ENCODE peak calls at places on chromosome 2, in nine cellular contexts. One of them, this sample, is unnamed.

GRCh38 chr2:42706836-42707235 is 57.1 kb downstream of the OXER1 start:
- DNase-seq in HT1080: no peak
- DNase-seq in heart right ventricle: no peak
- DNase-seq in fibroblast of villous mesenchyme: peak
- DNase-seq in left ventricle myocardium inferior: no peak
- DNase-seq in stimulated activated CD8-positive, alpha-beta memory T cell treated with anti-CD3 and anti-CD28 coated beads, Interleukin-4, amount 100 ng/mL, for 1 hour: no peak
- DNase-seq in NCI-H1417: no peak
- DNase-seq in HuH-7.5: no peak
- DNase-seq in stimulated activated CD4-positive, alpha-beta T cell treated with anti-CD3 and anti-CD28 coated beads, Interleukin-12 subunit alpha, Interleukin-12 subunit beta, amount 100 ng/mL, for 4 hours: no peak
- DNase-seq in this sample: no peak

GRCh38 chr2:102619414-102620319 is at the start of gene SLC9A2:
- DNase-seq in HT1080: no peak
- DNase-seq in heart right ventricle: no peak
- DNase-seq in fibroblast of villous mesenchyme: no peak
- DNase-seq in left ventricle myocardium inferior: peak
- DNase-seq in stimulated activated CD8-positive, alpha-beta memory T cell treated with anti-CD3 and anti-CD28 coated beads, Interleukin-4, amount 100 ng/mL, for 1 hour: no peak
- DNase-seq in NCI-H1417: peak
- DNase-seq in HuH-7.5: peak
- DNase-seq in stimulated activated CD4-positive, alpha-beta T cell treated with anti-CD3 and anti-CD28 coated beads, Interleukin-12 subunit alpha, Interleukin-12 subunit beta, amount 100 ng/mL, for 4 hours: peak
- DNase-seq in this sample: no peak

GRCh38 chr2:103179800-103180199 is 418.0 kb downstream of the TMEM182 start:
- DNase-seq in HT1080: no peak
- DNase-seq in heart right ventricle: no peak
- DNase-seq in fibroblast of villous mesenchyme: no peak
- DNase-seq in left ventricle myocardium inferior: no peak
- DNase-seq in stimulated activated CD8-positive, alpha-beta memory T cell treated with anti-CD3 and anti-CD28 coated beads, Interleukin-4, amount 100 ng/mL, for 1 hour: no peak
- DNase-seq in NCI-H1417: no peak
- DNase-seq in HuH-7.5: no peak
- DNase-seq in stimulated activated CD4-positive, alpha-beta T cell treated with anti-CD3 and anti-CD28 coated beads, Interleukin-12 subunit alpha, Interleukin-12 subunit beta, amount 100 ng/mL, for 4 hours: no peak
- DNase-seq in this sample: no peak

GRCh38 chr2:221762496-221762895 is 190.4 kb upstream of the EPHA4 start:
- DNase-seq in HT1080: no peak
- DNase-seq in heart right ventricle: no peak
- DNase-seq in fibroblast of villous mesenchyme: no peak
- DNase-seq in left ventricle myocardium inferior: no peak
- DNase-seq in stimulated activated CD8-positive, alpha-beta memory T cell treated with anti-CD3 and anti-CD28 coated beads, Interleukin-4, amount 100 ng/mL, for 1 hour: no peak
- DNase-seq in NCI-H1417: no peak
- DNase-seq in HuH-7.5: no peak
- DNase-seq in stimulated activated CD4-positive, alpha-beta T cell treated with anti-CD3 and anti-CD28 coated beads, Interleukin-12 subunit alpha, Interleukin-12 subunit beta, amount 100 ng/mL, for 4 hours: no peak
- DNase-seq in this sample: no peak

GRCh38 chr2:127429291-127429690 is 11.1 kb downstream of the PROC start:
- DNase-seq in HT1080: no peak
- DNase-seq in heart right ventricle: no peak
- DNase-seq in fibroblast of villous mesenchyme: no peak
- DNase-seq in left ventricle myocardium inferior: no peak
- DNase-seq in stimulated activated CD8-positive, alpha-beta memory T cell treated with anti-CD3 and anti-CD28 coated beads, Interleukin-4, amount 100 ng/mL, for 1 hour: no peak
- DNase-seq in NCI-H1417: no peak
- DNase-seq in HuH-7.5: no peak
- DNase-seq in stimulated activated CD4-positive, alpha-beta T cell treated with anti-CD3 and anti-CD28 coated beads, Interleukin-12 subunit alpha, Interleukin-12 subunit beta, amount 100 ng/mL, for 4 hours: no peak
- DNase-seq in this sample: no peak

GRCh38 chr2:213806125-213806726 is 522.0 kb downstream of the SPAG16 start:
- DNase-seq in HT1080: peak
- DNase-seq in heart right ventricle: no peak
- DNase-seq in fibroblast of villous mesenchyme: peak
- DNase-seq in left ventricle myocardium inferior: no peak
- DNase-seq in stimulated activated CD8-positive, alpha-beta memory T cell treated with anti-CD3 and anti-CD28 coated beads, Interleukin-4, amount 100 ng/mL, for 1 hour: no peak
- DNase-seq in NCI-H1417: peak
- DNase-seq in HuH-7.5: no peak
- DNase-seq in stimulated activated CD4-positive, alpha-beta T cell treated with anti-CD3 and anti-CD28 coated beads, Interleukin-12 subunit alpha, Interleukin-12 subunit beta, amount 100 ng/mL, for 4 hours: no peak
- DNase-seq in this sample: no peak

GRCh38 chr2:109438773-109439191 is 175.0 kb downstream of the SEPTIN10 start:
- DNase-seq in HT1080: peak
- DNase-seq in heart right ventricle: peak
- DNase-seq in fibroblast of villous mesenchyme: peak
- DNase-seq in left ventricle myocardium inferior: peak
- DNase-seq in stimulated activated CD8-positive, alpha-beta memory T cell treated with anti-CD3 and anti-CD28 coated beads, Interleukin-4, amount 100 ng/mL, for 1 hour: no peak
- DNase-seq in NCI-H1417: peak
- DNase-seq in HuH-7.5: no peak
- DNase-seq in stimulated activated CD4-positive, alpha-beta T cell treated with anti-CD3 and anti-CD28 coated beads, Interleukin-12 subunit alpha, Interleukin-12 subunit beta, amount 100 ng/mL, for 4 hours: no peak
- DNase-seq in this sample: no peak

GRCh38 chr2:103789716-103790085 is 1027.9 kb downstream of the TMEM182 start:
- DNase-seq in HT1080: no peak
- DNase-seq in heart right ventricle: no peak
- DNase-seq in fibroblast of villous mesenchyme: no peak
- DNase-seq in left ventricle myocardium inferior: no peak
- DNase-seq in stimulated activated CD8-positive, alpha-beta memory T cell treated with anti-CD3 and anti-CD28 coated beads, Interleukin-4, amount 100 ng/mL, for 1 hour: no peak
- DNase-seq in NCI-H1417: no peak
- DNase-seq in HuH-7.5: no peak
- DNase-seq in stimulated activated CD4-positive, alpha-beta T cell treated with anti-CD3 and anti-CD28 coated beads, Interleukin-12 subunit alpha, Interleukin-12 subunit beta, amount 100 ng/mL, for 4 hours: no peak
- DNase-seq in this sample: no peak

GRCh38 chr2:48131503-48132293 is 225.4 kb upstream of the FBXO11 start:
- DNase-seq in HT1080: peak
- DNase-seq in heart right ventricle: no peak
- DNase-seq in fibroblast of villous mesenchyme: peak
- DNase-seq in left ventricle myocardium inferior: no peak
- DNase-seq in stimulated activated CD8-positive, alpha-beta memory T cell treated with anti-CD3 and anti-CD28 coated beads, Interleukin-4, amount 100 ng/mL, for 1 hour: no peak
- DNase-seq in NCI-H1417: peak
- DNase-seq in HuH-7.5: no peak
- DNase-seq in stimulated activated CD4-positive, alpha-beta T cell treated with anti-CD3 and anti-CD28 coated beads, Interleukin-12 subunit alpha, Interleukin-12 subunit beta, amount 100 ng/mL, for 4 hours: no peak
- DNase-seq in this sample: no peak

GRCh38 chr2:152506843-152507242 is 171.9 kb downstream of the FMNL2 start:
- DNase-seq in HT1080: peak
- DNase-seq in heart right ventricle: no peak
- DNase-seq in fibroblast of villous mesenchyme: no peak
- DNase-seq in left ventricle myocardium inferior: no peak
- DNase-seq in stimulated activated CD8-positive, alpha-beta memory T cell treated with anti-CD3 and anti-CD28 coated beads, Interleukin-4, amount 100 ng/mL, for 1 hour: no peak
- DNase-seq in NCI-H1417: no peak
- DNase-seq in HuH-7.5: no peak
- DNase-seq in stimulated activated CD4-positive, alpha-beta T cell treated with anti-CD3 and anti-CD28 coated beads, Interleukin-12 subunit alpha, Interleukin-12 subunit beta, amount 100 ng/mL, for 4 hours: no peak
- DNase-seq in this sample: no peak

GRCh38 chr2:36408198-36408703 is 52.7 kb downstream of the CRIM1 start:
- DNase-seq in HT1080: no peak
- DNase-seq in heart right ventricle: peak
- DNase-seq in fibroblast of villous mesenchyme: peak
- DNase-seq in left ventricle myocardium inferior: peak
- DNase-seq in stimulated activated CD8-positive, alpha-beta memory T cell treated with anti-CD3 and anti-CD28 coated beads, Interleukin-4, amount 100 ng/mL, for 1 hour: no peak
- DNase-seq in NCI-H1417: peak
- DNase-seq in HuH-7.5: no peak
- DNase-seq in stimulated activated CD4-positive, alpha-beta T cell treated with anti-CD3 and anti-CD28 coated beads, Interleukin-12 subunit alpha, Interleukin-12 subunit beta, amount 100 ng/mL, for 4 hours: no peak
- DNase-seq in this sample: no peak

GRCh38 chr2:178882666-178883440 is 75.6 kb upstream of the TTN start:
- DNase-seq in HT1080: peak
- DNase-seq in heart right ventricle: no peak
- DNase-seq in fibroblast of villous mesenchyme: no peak
- DNase-seq in left ventricle myocardium inferior: no peak
- DNase-seq in stimulated activated CD8-positive, alpha-beta memory T cell treated with anti-CD3 and anti-CD28 coated beads, Interleukin-4, amount 100 ng/mL, for 1 hour: no peak
- DNase-seq in NCI-H1417: no peak
- DNase-seq in HuH-7.5: no peak
- DNase-seq in stimulated activated CD4-positive, alpha-beta T cell treated with anti-CD3 and anti-CD28 coated beads, Interleukin-12 subunit alpha, Interleukin-12 subunit beta, amount 100 ng/mL, for 4 hours: no peak
- DNase-seq in this sample: no peak